ENCODE peak calls at places on chromosomes 5 and 9, in nine cellular contexts. H is stimulated activated CD4-positive, alpha-beta T cell treated with anti-CD3 and anti-CD28 coated beads, Interleukin-12 subunit alpha, Interleukin-12 subunit beta, amount 100 ng/mL, for 4 hours; K is T-helper 9 cell; S is stomach; I is OCI-LY7; E is iris pigment epithelial cell; Q is activated T-helper 1 cell treated with anti-CD3 and anti-CD28 coated beads, Interleukin-2, amount 50 U/mL, for 16 hours; P is GM04504; J is NCI-H1436 treated with DMSO at 0.1 percent for 48 hours. U is an unnamed sample.

GRCh38 chr5:75053286-75054109 is 1.1 kb upstream of the GCNT4 start:
- DNase-seq in S (peak), P (peak), E (peak), J (no peak), H (peak), K (peak), I (no peak), Q (no peak), U (no peak)

GRCh38 chr9:12988259-12988658 is 213.4 kb downstream of the LURAP1L start:
- DNase-seq in I (no peak), Q (no peak), K (no peak), J (no peak), P (no peak), S (no peak), H (no peak), E (no peak), U (no peak)

GRCh38 chr9:33751536-33752129 is 43.7 kb upstream of the PRSS3 start:
- DNase-seq in H (no peak), Q (no peak), I (no peak), P (no peak), J (no peak), E (no peak), K (no peak), S (no peak), U (no peak)

GRCh38 chr5:42811591-42812392 is at the start of gene SELENOP:
- DNase-seq in S (peak), H (no peak), K (no peak), P (no peak), J (no peak), E (peak), I (no peak), Q (no peak), U (peak)

GRCh38 chr9:115606851-115607250 is 488.9 kb upstream of the TNC start:
- DNase-seq in S (no peak), Q (no peak), I (no peak), H (no peak), E (peak), K (no peak), J (no peak), P (no peak), U (no peak)

GRCh38 chr5:149434162-149435014 is 55.3 kb upstream of the IL17B start:
- DNase-seq in H (peak), J (no peak), E (peak), I (peak), Q (no peak), P (no peak), K (peak), S (peak), U (peak)

GRCh38 chr5:136242136-136242535 is 49.2 kb upstream of the SMIM32 start:
- DNase-seq in H (no peak), J (no peak), K (no peak), I (no peak), P (no peak), S (no peak), Q (no peak), E (no peak), U (no peak)

GRCh38 chr5:118937393-118938061 is 50.8 kb downstream of the DTWD2 start:
- DNase-seq in I (no peak), E (no peak), J (no peak), P (no peak), S (no peak), K (no peak), H (no peak), Q (no peak), U (no peak)

GRCh38 chr9:111965566-111966019 is 69.0 kb downstream of the UGCG start:
- DNase-seq in K (no peak), E (peak), S (no peak), P (peak), J (no peak), I (no peak), Q (no peak), H (no peak), U (peak)

GRCh38 chr9:121836382-121836885 is 185.0 kb downstream of the DAB2IP start:
- DNase-seq in I (no peak), H (no peak), K (no peak), P (no peak), J (no peak), S (peak), Q (no peak), E (no peak), U (no peak)